ENCODE peak calls at places on chromosomes 11 and 22, in four cellular contexts. V, Z, G and P are unnamed samples.

GRCh38 chr11:926341-926916 is 759 bp downstream of the AP2A2 start:
- DNase-seq in V (no peak), Z (peak), G (no peak), P (peak)

GRCh38 chr11:22634897-22635629 is 9.4 kb upstream of the FANCF start:
- DNase-seq in V (peak), Z (peak), G (no peak), P (peak)

GRCh38 chr22:46797355-46797754 is 34.9 kb downstream of the TBC1D22A start:
- DNase-seq in V (no peak), Z (peak), G (no peak), P (peak)

GRCh38 chr11:32487270-32487669 is 51.9 kb upstream of the WT1 start:
- DNase-seq in V (peak), Z (peak), G (no peak), P (no peak)

GRCh38 chr22:44362249-44363040 is 49.7 kb upstream of the SHISAL1 start:
- DNase-seq in V (no peak), Z (no peak), G (no peak), P (peak)

GRCh38 chr11:128572965-128573364 is 14.4 kb downstream of the ETS1 start:
- DNase-seq in V (peak), Z (peak), G (no peak), P (no peak)

GRCh38 chr22:47409501-47410275 is 647.2 kb downstream of the TBC1D22A start:
- DNase-seq in V (no peak), Z (no peak), G (no peak), P (no peak)

GRCh38 chr22:35253946-35254345 is 3.3 kb upstream of the HMGXB4 start:
- DNase-seq in V (no peak), Z (no peak), G (no peak), P (no peak)

GRCh38 chr11:104858882-104859735 is 39.2 kb downstream of the CASP12 start:
- DNase-seq in V (no peak), Z (no peak), G (no peak), P (no peak)

GRCh38 chr11:95501761-95502266 is 270.8 kb upstream of the SESN3 start:
- DNase-seq in V (no peak), Z (no peak), G (no peak), P (no peak)

GRCh38 chr11:61695917-61696316 is 15.7 kb downstream of the DAGLA start:
- DNase-seq in V (no peak), Z (peak), G (no peak), P (peak)

GRCh38 chr11:132551011-132551410 is 981.3 kb downstream of the OPCML start:
- DNase-seq in V (no peak), Z (no peak), G (no peak), P (no peak)

GRCh38 chr11:10113852-10114251 is 180.2 kb downstream of the SBF2 start:
- DNase-seq in V (no peak), Z (no peak), G (no peak), P (no peak)

GRCh38 chr11:5922749-5923426 is 19.2 kb upstream of the OR56A3 start:
- DNase-seq in V (no peak), Z (peak), G (no peak), P (no peak)

GRCh38 chr11:2518983-2519340 is 74.2 kb downstream of the KCNQ1 start:
- DNase-seq in V (peak), Z (no peak), G (no peak), P (no peak)

GRCh38 chr22:30250039-30250565 is 3.5 kb upstream of the LIF start:
- DNase-seq in V (no peak), Z (no peak), G (no peak), P (no peak)

GRCh38 chr11:17986007-17986710 is 26.7 kb downstream of the SERGEF start:
- DNase-seq in V (no peak), Z (no peak), G (no peak), P (peak)

GRCh38 chr11:34988294-34989255 is 72.2 kb downstream of the PDHX start:
- DNase-seq in V (no peak), Z (no peak), G (no peak), P (peak)

GRCh38 chr22:36286096-36286957 is 33.4 kb downstream of the APOL1 start:
- DNase-seq in V (peak), Z (peak), G (peak), P (peak)

GRCh38 chr22:42412744-42413220 is 19.4 kb downstream of the NFAM1 start:
- DNase-seq in V (peak), Z (peak), G (no peak), P (no peak)

GRCh38 chr11:27241316-27242122 is 121.5 kb downstream of the CCDC34 start:
- DNase-seq in V (no peak), Z (peak), G (no peak), P (peak)

GRCh38 chr11:59283825-59284772 is 71.4 kb upstream of the MPEG1 start:
- DNase-seq in V (peak), Z (peak), G (no peak), P (peak)

GRCh38 chr11:7571640-7572000 is 57.8 kb downstream of the PPFIBP2 start:
- DNase-seq in V (peak), Z (peak), G (peak), P (peak)

GRCh38 chr11:26761382-26761781 is 39.5 kb upstream of the SLC5A12 start:
- DNase-seq in V (no peak), Z (peak), G (no peak), P (no peak)

GRCh38 chr22:37313376-37314314 is 31.3 kb downstream of the CYTH4 start:
- DNase-seq in V (no peak), Z (no peak), G (no peak), P (peak)

GRCh38 chr11:82895437-82896091 is 4.7 kb downstream of the PRCP start:
- DNase-seq in V (no peak), Z (no peak), G (no peak), P (no peak)

GRCh38 chr11:78666675-78667129 is 92.0 kb upstream of the NARS2 start:
- DNase-seq in V (no peak), Z (no peak), G (no peak), P (peak)

GRCh38 chr11:20668844-20669832 is at the start of gene NELL1:
- DNase-seq in V (peak), Z (peak), G (no peak), P (no peak)

GRCh38 chr11:104370478-104370877 is 206.5 kb upstream of the PDGFD start:
- DNase-seq in V (no peak), Z (no peak), G (no peak), P (no peak)

GRCh38 chr11:61126266-61126665 is 24.0 kb downstream of the CD5 start:
- DNase-seq in V (no peak), Z (no peak), G (no peak), P (no peak)

GRCh38 chr11:7514099-7514725 is 413 bp downstream of the PPFIBP2 start:
- DNase-seq in V (no peak), Z (no peak), G (no peak), P (no peak)

GRCh38 chr22:24599514-24599913 is 3.5 kb upstream of the GGT1 start:
- DNase-seq in V (peak), Z (no peak), G (no peak), P (no peak)
- H3K56ac ChIP-seq in V (no peak), Z (no peak), G (peak), P (no peak)

DNA sequence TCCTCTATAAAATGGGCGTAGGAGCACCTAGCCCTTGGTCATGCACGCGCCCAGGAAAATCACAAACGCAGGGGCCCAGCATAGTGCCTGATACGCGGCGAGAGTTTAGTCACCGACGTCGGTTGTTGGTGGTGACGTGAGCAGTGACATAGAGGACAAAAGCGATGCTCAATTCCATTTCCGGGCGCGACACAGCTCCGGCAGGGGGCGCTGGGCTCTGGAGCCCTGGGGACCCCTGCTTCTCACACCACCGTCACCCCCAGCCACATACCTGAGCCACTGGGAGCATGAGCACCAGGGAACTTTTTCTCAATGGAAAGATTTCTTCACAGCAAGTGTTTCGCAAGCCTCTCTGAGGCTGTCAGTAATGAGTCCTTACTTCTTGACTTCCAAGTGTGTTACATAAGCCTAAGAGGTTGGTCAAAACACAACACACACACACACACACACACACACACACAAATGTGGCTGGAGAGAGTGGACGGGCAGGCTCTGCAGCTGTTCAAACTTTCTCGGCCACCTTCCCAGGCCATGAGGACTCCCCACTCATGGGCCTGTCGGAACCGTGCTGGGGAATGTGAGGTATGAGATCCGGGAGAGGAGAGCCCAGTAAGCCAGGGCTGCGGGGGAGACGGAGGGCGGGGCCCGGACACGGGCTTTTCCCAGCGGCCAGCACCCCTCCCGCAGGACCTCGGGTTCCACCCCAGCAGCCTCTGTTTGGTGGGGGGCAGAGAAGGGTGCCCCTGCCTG is 36.9 kb upstream of the LINC01488 start:
- DNase-seq in V (peak), Z (peak), G (no peak), P (peak)
- H3K4ac ChIP-seq in V (no peak), Z (no peak), G (peak), P (peak)

DNA sequence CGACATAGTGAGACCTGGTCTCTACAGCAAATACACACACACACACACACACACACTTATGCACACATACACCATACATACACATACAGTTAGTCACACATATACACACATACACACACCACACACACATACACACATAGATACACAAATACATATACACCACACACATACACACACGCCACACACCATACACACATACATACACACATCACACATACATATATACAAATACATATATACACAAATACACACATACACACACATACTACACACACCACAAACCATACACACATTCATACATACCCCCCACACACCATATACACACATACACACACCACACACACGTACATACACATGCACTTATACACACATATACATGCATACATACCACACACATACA is 57.7 kb downstream of the MICAL2 start:
- DNase-seq in V (no peak), Z (no peak), G (no peak), P (no peak)
- H3K18ac ChIP-seq in V (no peak), Z (no peak), G (no peak), P (peak)

DNA sequence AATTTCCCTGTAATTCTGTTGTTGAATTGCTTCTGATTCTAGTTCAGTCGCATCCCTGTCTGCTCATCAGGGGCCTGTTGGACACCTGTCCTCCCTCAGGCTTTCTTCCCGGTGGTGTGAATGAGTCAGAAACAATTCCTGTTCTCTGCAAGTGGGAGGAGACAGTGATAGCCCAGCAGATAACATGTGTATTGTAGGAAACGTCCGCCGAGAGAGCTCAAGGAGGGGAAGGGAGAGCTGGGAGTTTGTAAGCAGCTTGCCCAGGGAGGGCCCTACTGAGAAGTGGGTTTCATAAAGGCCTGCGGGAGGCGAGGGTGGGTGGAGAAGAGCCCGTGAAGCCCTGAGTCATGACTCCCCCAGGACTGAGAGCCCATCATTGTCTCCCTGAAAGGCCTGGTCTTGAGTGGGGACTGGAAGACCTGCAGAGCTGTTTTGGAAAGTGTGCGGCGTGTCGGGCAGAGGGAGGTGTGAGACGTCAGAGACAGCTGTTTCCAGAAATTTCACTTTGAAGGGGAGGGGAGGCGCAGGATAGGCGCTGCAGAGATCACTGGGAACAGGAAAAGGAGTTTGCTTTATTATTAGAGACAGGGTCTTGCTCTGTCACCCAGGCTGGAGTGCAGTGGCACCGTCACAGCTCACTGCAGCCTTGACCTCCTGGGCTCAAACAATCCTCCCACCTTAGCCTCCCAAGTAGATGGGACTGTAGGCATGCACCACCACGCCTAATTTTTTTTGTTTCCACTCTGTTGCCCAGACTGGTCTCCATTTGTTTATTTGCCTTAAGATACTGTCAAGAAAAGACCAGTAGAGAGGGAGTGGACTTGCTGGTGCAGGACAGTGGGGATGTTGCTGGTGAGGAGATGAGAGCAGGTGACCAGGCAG is 35.3 kb downstream of the NADSYN1 start:
- DNase-seq in V (peak), Z (peak), G (no peak), P (peak)
- H3K56ac ChIP-seq in V (no peak), Z (peak), G (no peak), P (no peak)